ENCODE peak calls at places on chromosome 7, in five cellular contexts. V is hepatocyte, D is HCT116, Z is PC-3, P is neural progenitor cell. X is an unnamed sample.

GRCh38 chr7:112211348-112211907 is 4.9 kb downstream of the ZNF277 start:
- DNase-seq in V (peak; percentile 41), D (no peak), Z (peak; percentile 43), P (no peak), X (no peak)

GRCh38 chr7:44534087-44534486 is 7.0 kb downstream of the NPC1L1 start:
- DNase-seq in V (no peak), D (no peak), Z (no peak), P (no peak), X (no peak)

GRCh38 chr7:157004050-157004838 is 6.2 kb downstream of the MNX1 start:
- DNase-seq in V (no peak), D (no peak), Z (no peak), P (peak; percentile 84), X (peak; percentile 8)

GRCh38 chr7:2837476-2837875 is 6.6 kb downstream of the GNA12 start:
- DNase-seq in V (no peak), D (no peak), Z (no peak), P (no peak), X (no peak)

GRCh38 chr7:94423865-94424264 is 29.2 kb downstream of the COL1A2 start:
- DNase-seq in V (no peak), D (no peak), Z (peak; percentile 49), P (no peak), X (no peak)

GRCh38 chr7:128409435-128410091 is at the start of gene IMPDH1:
- DNase-seq in V (peak; percentile 92), D (no peak), Z (peak; percentile 71), P (peak; percentile 93), X (peak; percentile 84)

GRCh38 chr7:154553711-154554265 is 449.1 kb downstream of the PAXIP1 start:
- DNase-seq in V (no peak), D (no peak), Z (no peak), P (no peak), X (peak; percentile 62)

GRCh38 chr7:47582748-47583740 is 1.1 kb upstream of the TNS3 start:
- DNase-seq in V (no peak), D (no peak), Z (no peak), P (no peak), X (no peak)

GRCh38 chr7:76009672-76010600 is 15.5 kb upstream of the TMEM120A start:
- DNase-seq in V (no peak), D (no peak), Z (no peak), P (no peak), X (no peak)

GRCh38 chr7:151207796-151208195 is 2.5 kb downstream of the H2BK1 start:
- DNase-seq in V (no peak), D (no peak), Z (no peak), P (no peak), X (no peak)

GRCh38 chr7:39069886-39070881 is 92.5 kb downstream of the POU6F2 start:
- DNase-seq in V (no peak), D (no peak), Z (no peak), P (peak; percentile 53), X (no peak)

GRCh38 chr7:37289347-37289746 is 159.3 kb downstream of the ELMO1 start:
- DNase-seq in V (no peak), D (no peak), Z (no peak), P (no peak), X (no peak)

GRCh38 chr7:99126921-99127553 is 16.9 kb downstream of the SMURF1 start:
- DNase-seq in V (peak; percentile 40), D (no peak), Z (no peak), P (no peak), X (no peak)

GRCh38 chr7:152886579-152887117 is 127.1 kb downstream of the ACTR3B start:
- DNase-seq in V (no peak), D (no peak), Z (no peak), P (no peak), X (no peak)

GRCh38 chr7:44980393-44981034 is 1.7 kb upstream of the MYO1G start:
- DNase-seq in V (no peak), D (no peak), Z (no peak), P (no peak), X (no peak)

GRCh38 chr7:151453326-151453791 is 13.4 kb upstream of the CRYGN start:
- DNase-seq in V (no peak), D (no peak), Z (no peak), P (peak; percentile 34), X (no peak)

GRCh38 chr7:128940494-128941322 is 3.0 kb downstream of the IRF5 start:
- DNase-seq in V (no peak), D (no peak), Z (no peak), P (no peak), X (peak; percentile 95)

GRCh38 chr7:148856891-148857290 is 27.2 kb downstream of the EZH2 start:
- DNase-seq in V (no peak), D (no peak), Z (no peak), P (no peak), X (no peak)

GRCh38 chr7:70569335-70569819 is 562.6 kb upstream of the GALNT17 start:
- DNase-seq in V (no peak), D (no peak), Z (no peak), P (no peak), X (no peak)

GRCh38 chr7:24381919-24382505 is 98.0 kb downstream of the NPY start:
- DNase-seq in V (peak; percentile 54), D (peak; percentile 10), Z (peak; percentile 47), P (peak; percentile 35), X (peak; percentile 30)

GRCh38 chr7:71264005-71264404 is 132.1 kb downstream of the GALNT17 start:
- DNase-seq in V (no peak), D (no peak), Z (no peak), P (no peak), X (no peak)

GRCh38 chr7:41700044-41700471 is 2.8 kb downstream of the INHBA start:
- DNase-seq in V (no peak), D (no peak), Z (no peak), P (peak; percentile 13), X (no peak)
- TF ChIP-seq EZH2phosphoT487 in V (no peak), D (no peak), Z (no peak), P (no peak), X (no peak)

GRCh38 chr7:107332488-107333269 is 137.2 kb upstream of the GPR22 start:
- DNase-seq in V (no peak), D (no peak), Z (no peak), P (no peak), X (peak; percentile 88)
- H3K27ac ChIP-seq in V (no peak overlapping the region), D (no peak overlapping the region), Z (no peak overlapping the region), P (no peak overlapping the region), X (peak overlapping the region; percentile 65)

GRCh38 chr7:43135129-43135528 is 22.7 kb downstream of the HECW1 start:
- DNase-seq in V (no peak), D (peak; percentile 48), Z (peak; percentile 64), P (no peak), X (no peak)
- TF ChIP-seq EZH2phosphoT487 in V (no peak), D (no peak), Z (no peak), P (no peak), X (no peak)

DNA sequence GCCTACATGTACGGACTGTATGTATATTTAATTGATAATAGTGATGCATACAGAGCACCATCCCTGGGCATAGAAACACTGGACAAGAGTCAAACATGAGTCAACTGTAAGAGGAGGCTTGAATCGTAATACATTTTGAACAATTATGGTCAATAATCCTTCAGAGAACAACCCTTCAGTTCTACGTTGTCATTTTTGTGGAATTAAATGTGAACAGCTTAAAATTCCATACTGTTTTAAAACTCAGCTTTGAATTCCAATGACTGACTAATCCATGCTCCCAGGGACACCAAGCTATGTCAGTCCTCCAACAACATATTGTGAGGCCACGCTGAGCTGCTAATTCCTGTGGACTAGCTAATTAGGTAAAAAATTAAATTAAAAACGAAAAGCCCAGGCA is 41.5 kb upstream of the KMT2E start:
- DNase-seq in V (no peak), D (no peak), Z (no peak), P (no peak), X (no peak)
- H3K27ac ChIP-seq in V (peak overlapping the region; percentile 81), D (no peak overlapping the region), Z (no peak overlapping the region), P (no peak overlapping the region), X (no peak overlapping the region)

DNA sequence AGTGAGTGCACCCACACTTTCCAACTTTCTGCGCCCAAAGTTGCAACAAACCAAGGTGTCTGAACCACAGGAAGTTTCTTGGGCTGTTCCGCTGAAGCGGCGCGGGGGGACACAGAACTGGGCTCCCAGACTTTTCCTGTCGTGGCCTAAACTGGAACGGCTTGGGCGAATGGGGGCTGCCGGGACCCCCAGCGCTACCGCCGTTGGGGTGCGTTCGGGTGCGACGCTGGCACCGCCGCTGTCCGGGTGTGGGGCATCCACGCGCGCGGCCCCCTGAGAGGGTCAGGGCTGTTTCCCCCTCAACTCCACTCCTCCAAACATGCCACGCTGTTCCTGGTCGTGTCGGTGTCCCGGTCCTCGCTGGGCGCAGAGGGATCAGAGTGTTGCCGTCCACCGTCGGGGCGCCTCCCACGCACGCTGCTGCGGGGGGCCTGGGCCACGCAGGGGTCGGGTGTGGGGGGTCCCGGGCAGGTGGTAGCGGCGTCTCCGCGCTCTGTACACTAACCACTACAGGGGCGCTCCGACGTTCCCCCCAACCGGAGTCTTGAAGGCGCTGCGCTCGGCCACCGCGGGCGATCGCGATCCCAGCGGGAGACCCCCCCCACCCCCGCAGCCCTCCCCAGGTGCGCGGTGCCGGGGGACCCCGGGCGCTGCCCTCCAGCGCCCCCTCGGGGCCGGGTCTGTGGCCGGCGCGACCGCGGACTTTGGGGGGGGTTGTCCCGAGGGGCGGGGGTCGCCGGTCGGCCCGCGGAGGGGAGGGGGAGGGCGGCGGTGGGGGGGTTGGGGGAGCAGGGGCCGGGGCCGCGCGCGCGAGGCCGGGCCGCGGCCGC is 2.2 kb upstream of the CUX1 start:
- DNase-seq in V (peak; percentile 86), D (no peak), Z (peak; percentile 52), P (peak; percentile 56), X (peak; percentile 65)
- TF ChIP-seq EZH2phosphoT487 in V (no peak), D (no peak), Z (no peak), P (no peak), X (no peak)

GRCh38 chr7:29955075-29955792 is 34.4 kb downstream of the SCRN1 start:
- DNase-seq in V (no peak), D (no peak), Z (no peak), P (no peak), X (no peak)

GRCh38 chr7:29955799-29956476 is 33.7 kb downstream of the SCRN1 start:
- DNase-seq in V (no peak), D (no peak), Z (no peak), P (no peak), X (no peak)

GRCh38 chr7:29957521-29957920 is 32.1 kb downstream of the SCRN1 start:
- DNase-seq in V (no peak), D (no peak), Z (no peak), P (no peak), X (no peak)

GRCh38 chr7:29957921-29958320 is 31.7 kb downstream of the SCRN1 start:
- DNase-seq in V (no peak), D (no peak), Z (no peak), P (no peak), X (no peak)

GRCh38 chr7:29956477-29956836 is 33.1 kb downstream of the SCRN1 start:
- DNase-seq in V (no peak), D (no peak), Z (no peak), P (no peak), X (no peak)
- H3K27ac ChIP-seq in V (no peak overlapping the region), D (no peak overlapping the region), Z (no peak overlapping the region), P (no peak overlapping the region), X (no peak overlapping the region)